ENCODE peak calls at places on chromosomes 11 and 22, in four cellular contexts. One of them, this sample, is unnamed.

GRCh38 chr11:34501500-34501899 is 12.1 kb downstream of the ELF5 start:
- DNase-seq in HepG2: peak; percentile 92
- DNase-seq in GM12865: peak; percentile 16
- DNase-seq in heart right ventricle: no peak
- DNase-seq in this sample: peak; percentile 17

GRCh38 chr11:48088682-48089050 is 108.3 kb downstream of the PTPRJ start:
- DNase-seq in HepG2: no peak
- DNase-seq in heart right ventricle: no peak
- DNase-seq in GM12865: no peak
- DNase-seq in this sample: no peak

GRCh38 chr11:61797263-61797944 is 4.7 kb downstream of the FEN1 start:
- DNase-seq in HepG2: peak; percentile 78
- DNase-seq in GM12865: peak; percentile 84
- DNase-seq in heart right ventricle: peak; percentile 86
- DNase-seq in this sample: peak; percentile 88

GRCh38 chr11:30314625-30315024 is 8.3 kb upstream of the ARL14EP start:
- DNase-seq in HepG2: no peak
- DNase-seq in heart right ventricle: no peak
- DNase-seq in GM12865: peak; percentile 11
- DNase-seq in this sample: peak; percentile 4

GRCh38 chr22:45769569-45770210 is 98.1 kb downstream of the ATXN10 start:
- DNase-seq in heart right ventricle: no peak
- DNase-seq in GM12865: peak; percentile 52
- DNase-seq in HepG2: no peak
- DNase-seq in this sample: no peak

GRCh38 chr11:103926990-103927389 is 109.5 kb upstream of the DDI1 start:
- DNase-seq in GM12865: no peak
- DNase-seq in heart right ventricle: no peak
- DNase-seq in HepG2: no peak
- DNase-seq in this sample: no peak

GRCh38 chr11:70399681-70400112 is 1.4 kb downstream of the CTTN start:
- DNase-seq in HepG2: peak; percentile 78
- DNase-seq in heart right ventricle: peak; percentile 74
- DNase-seq in GM12865: no peak
- DNase-seq in this sample: peak; percentile 56

GRCh38 chr11:125305346-125305745 is 140.8 kb downstream of the PKNOX2 start:
- DNase-seq in HepG2: no peak
- DNase-seq in GM12865: no peak
- DNase-seq in heart right ventricle: no peak
- DNase-seq in this sample: no peak

GRCh38 chr11:2175659-2176058 is 4.0 kb upstream of the TH start:
- DNase-seq in HepG2: no peak
- DNase-seq in heart right ventricle: no peak
- DNase-seq in GM12865: no peak
- DNase-seq in this sample: no peak

GRCh38 chr11:57515332-57516060 is at the start of gene SLC43A1:
- DNase-seq in HepG2: peak; percentile 46
- DNase-seq in heart right ventricle: peak; percentile 54
- DNase-seq in GM12865: peak; percentile 64
- DNase-seq in this sample: peak; percentile 77

GRCh38 chr11:93031386-93031785 is 61.9 kb downstream of the MTNR1B start:
- DNase-seq in HepG2: no peak
- DNase-seq in heart right ventricle: no peak
- DNase-seq in GM12865: no peak
- DNase-seq in this sample: no peak

GRCh38 chr22:43085658-43086606 is 3.3 kb downstream of the TTLL1 start:
- DNase-seq in HepG2: no peak
- DNase-seq in GM12865: peak; percentile 82
- DNase-seq in heart right ventricle: peak; percentile 29
- DNase-seq in this sample: no peak

GRCh38 chr11:131785801-131786200 is 415.4 kb downstream of the NTM start:
- DNase-seq in GM12865: no peak
- DNase-seq in heart right ventricle: no peak
- DNase-seq in HepG2: no peak
- DNase-seq in this sample: no peak

GRCh38 chr11:123218451-123218850 is 23.4 kb upstream of the CLMP start:
- DNase-seq in heart right ventricle: no peak
- DNase-seq in HepG2: no peak
- DNase-seq in GM12865: no peak
- DNase-seq in this sample: no peak

GRCh38 chr11:130070109-130070828 is 575 bp downstream of the APLP2 start:
- DNase-seq in heart right ventricle: no peak
- DNase-seq in HepG2: no peak
- DNase-seq in GM12865: peak; percentile 48
- DNase-seq in this sample: peak; percentile 73

GRCh38 chr22:50696799-50697561 is 24.4 kb downstream of the SHANK3 start:
- DNase-seq in heart right ventricle: no peak
- DNase-seq in GM12865: no peak
- DNase-seq in HepG2: no peak
- DNase-seq in this sample: no peak

GRCh38 chr22:40233886-40234285 is 56.2 kb downstream of the TNRC6B start:
- DNase-seq in HepG2: no peak
- DNase-seq in heart right ventricle: no peak
- DNase-seq in GM12865: no peak
- DNase-seq in this sample: no peak

GRCh38 chr22:33864723-33865130 is 55.5 kb downstream of the LARGE1 start:
- DNase-seq in GM12865: peak; percentile 52
- DNase-seq in heart right ventricle: peak; percentile 37
- DNase-seq in HepG2: peak; percentile 63
- DNase-seq in this sample: no peak

GRCh38 chr11:40166892-40167291 is 1292.6 kb downstream of the LRRC4C start:
- DNase-seq in GM12865: no peak
- DNase-seq in HepG2: no peak
- DNase-seq in heart right ventricle: no peak
- DNase-seq in this sample: peak; percentile 53

GRCh38 chr11:41983458-41983857 is 524.0 kb upstream of the LRRC4C start:
- DNase-seq in GM12865: no peak
- DNase-seq in heart right ventricle: no peak
- DNase-seq in HepG2: no peak
- DNase-seq in this sample: no peak

GRCh38 chr11:115334932-115335788 is 169.1 kb downstream of the CADM1 start:
- DNase-seq in heart right ventricle: no peak
- DNase-seq in HepG2: peak; percentile 19
- DNase-seq in GM12865: peak; percentile 38
- DNase-seq in this sample: peak; percentile 67

GRCh38 chr11:45105233-45105992 is 41.0 kb upstream of the PRDM11 start:
- DNase-seq in HepG2: peak; percentile 40
- DNase-seq in heart right ventricle: peak; percentile 81
- DNase-seq in GM12865: peak; percentile 62
- DNase-seq in this sample: peak; percentile 73

GRCh38 chr11:64040684-64041267 is 5.0 kb downstream of the FLRT1 start:
- DNase-seq in HepG2: peak; percentile 27
- DNase-seq in GM12865: peak; percentile 19
- DNase-seq in heart right ventricle: no peak
- DNase-seq in this sample: no peak

GRCh38 chr22:36613958-36614357 is 85.0 kb upstream of the EIF3D start:
- DNase-seq in GM12865: no peak
- DNase-seq in heart right ventricle: no peak
- DNase-seq in HepG2: peak; percentile 80
- DNase-seq in this sample: no peak

GRCh38 chr11:112334381-112334780 is 73.7 kb upstream of the PLET1 start:
- DNase-seq in GM12865: no peak
- DNase-seq in HepG2: no peak
- DNase-seq in heart right ventricle: no peak
- DNase-seq in this sample: no peak

GRCh38 chr11:99069831-99070444 is 49.2 kb downstream of the CNTN5 start:
- DNase-seq in HepG2: peak; percentile 3
- DNase-seq in heart right ventricle: no peak
- DNase-seq in GM12865: peak; percentile 63
- DNase-seq in this sample: peak; percentile 75

GRCh38 chr22:19607198-19608113 is 83.2 kb upstream of the CLDN5 start:
- DNase-seq in HepG2: no peak
- DNase-seq in heart right ventricle: peak; percentile 23
- DNase-seq in GM12865: no peak
- DNase-seq in this sample: no peak

GRCh38 chr11:76588455-76589325 is 81.9 kb downstream of the LRRC32 start:
- DNase-seq in HepG2: no peak
- DNase-seq in GM12865: peak; percentile 28
- DNase-seq in heart right ventricle: peak; percentile 84
- DNase-seq in this sample: peak; percentile 56

GRCh38 chr11:134731562-134731961 is 319.5 kb upstream of the B3GAT1 start:
- DNase-seq in HepG2: no peak
- DNase-seq in GM12865: no peak
- DNase-seq in heart right ventricle: no peak
- DNase-seq in this sample: no peak

GRCh38 chr22:37241351-37242142 is 2.5 kb downstream of the RAC2 start:
- DNase-seq in heart right ventricle: no peak
- DNase-seq in GM12865: peak; percentile 61
- DNase-seq in HepG2: no peak
- DNase-seq in this sample: no peak